ENCODE peak calls at places on chromosomes 16 and 17, in eight cellular contexts. One of them, this sample, is unnamed.
A peak's percentile ranks its signal among the peaks of the same experiment; 100 is the strongest.

GRCh38 chr16:53948326-53948725 is 244.4 kb downstream of the FTO start:
- DNase-seq in OCI-LY7: no peak
- DNase-seq in IMR-90: no peak
- DNase-seq in body of pancreas: no peak
- DNase-seq in testis: no peak
- DNase-seq in heart right ventricle: no peak
- DNase-seq in lower leg skin: no peak
- DNase-seq in lower lobe of right lung: no peak
- DNase-seq in this sample: no peak

GRCh38 chr17:21098934-21099687 is 27.7 kb upstream of the DHRS7B start:
- DNase-seq in heart right ventricle: peak; percentile 50
- DNase-seq in IMR-90: peak; percentile 62
- DNase-seq in body of pancreas: peak; percentile 45
- DNase-seq in OCI-LY7: peak; percentile 97
- DNase-seq in testis: peak; percentile 86
- DNase-seq in lower leg skin: peak; percentile 86
- DNase-seq in lower lobe of right lung: peak; percentile 63
- DNase-seq in this sample: peak; percentile 42

GRCh38 chr17:27573971-27574525 is 56.9 kb upstream of the LGALS9 start:
- DNase-seq in lower leg skin: no peak
- DNase-seq in OCI-LY7: no peak
- DNase-seq in body of pancreas: no peak
- DNase-seq in testis: no peak
- DNase-seq in heart right ventricle: no peak
- DNase-seq in IMR-90: peak; percentile 69
- DNase-seq in lower lobe of right lung: no peak
- DNase-seq in this sample: no peak

GRCh38 chr16:22195695-22196558 is 10.2 kb upstream of the EEF2K start:
- DNase-seq in heart right ventricle: peak; percentile 93
- DNase-seq in OCI-LY7: peak; percentile 88
- DNase-seq in IMR-90: peak; percentile 87
- DNase-seq in lower leg skin: peak; percentile 99
- DNase-seq in testis: peak; percentile 95
- DNase-seq in lower lobe of right lung: peak; percentile 90
- DNase-seq in body of pancreas: peak; percentile 92
- DNase-seq in this sample: peak; percentile 95

GRCh38 chr16:67893791-67894399 is 841 bp downstream of the PSKH1 start:
- DNase-seq in body of pancreas: no peak
- DNase-seq in IMR-90: no peak
- DNase-seq in testis: no peak
- DNase-seq in OCI-LY7: no peak
- DNase-seq in heart right ventricle: no peak
- DNase-seq in lower leg skin: no peak
- DNase-seq in lower lobe of right lung: no peak
- DNase-seq in this sample: no peak

GRCh38 chr17:63364387-63364786 is 81.7 kb downstream of the CYB561 start:
- DNase-seq in testis: no peak
- DNase-seq in lower lobe of right lung: no peak
- DNase-seq in IMR-90: peak; percentile 61
- DNase-seq in heart right ventricle: no peak
- DNase-seq in OCI-LY7: no peak
- DNase-seq in body of pancreas: no peak
- DNase-seq in lower leg skin: no peak
- DNase-seq in this sample: no peak

GRCh38 chr16:50709061-50709695 is 15.8 kb downstream of the NOD2 start:
- DNase-seq in IMR-90: no peak
- DNase-seq in heart right ventricle: peak; percentile 20
- DNase-seq in OCI-LY7: peak; percentile 11
- DNase-seq in testis: no peak
- DNase-seq in lower lobe of right lung: no peak
- DNase-seq in lower leg skin: no peak
- DNase-seq in body of pancreas: peak; percentile 33
- DNase-seq in this sample: no peak

GRCh38 chr17:79630120-79630519 is 19.3 kb upstream of the RBFOX3 start:
- DNase-seq in lower leg skin: peak; percentile 25
- DNase-seq in IMR-90: no peak
- DNase-seq in body of pancreas: no peak
- DNase-seq in testis: peak; percentile 9
- DNase-seq in OCI-LY7: no peak
- DNase-seq in lower lobe of right lung: no peak
- DNase-seq in heart right ventricle: peak; percentile 0
- DNase-seq in this sample: no peak

GRCh38 chr17:52824542-52824941 is 666.0 kb upstream of the CA10 start:
- DNase-seq in lower leg skin: no peak
- DNase-seq in body of pancreas: no peak
- DNase-seq in OCI-LY7: no peak
- DNase-seq in testis: no peak
- DNase-seq in heart right ventricle: no peak
- DNase-seq in IMR-90: no peak
- DNase-seq in lower lobe of right lung: no peak
- DNase-seq in this sample: no peak

GRCh38 chr17:27496501-27496943 is 40.3 kb downstream of the KSR1 start:
- DNase-seq in lower leg skin: no peak
- DNase-seq in OCI-LY7: no peak
- DNase-seq in IMR-90: no peak
- DNase-seq in testis: no peak
- DNase-seq in body of pancreas: peak; percentile 94
- DNase-seq in lower lobe of right lung: no peak
- DNase-seq in heart right ventricle: no peak
- DNase-seq in this sample: no peak

GRCh38 chr16:14401839-14402115 is 228.3 kb downstream of the PARN start:
- DNase-seq in IMR-90: peak; percentile 18
- DNase-seq in lower leg skin: peak; percentile 87
- DNase-seq in body of pancreas: no peak
- DNase-seq in OCI-LY7: no peak
- DNase-seq in heart right ventricle: no peak
- DNase-seq in testis: peak; percentile 27
- DNase-seq in lower lobe of right lung: no peak
- DNase-seq in this sample: no peak

GRCh38 chr17:19248923-19249574 is 11.9 kb downstream of the EPN2 start:
- DNase-seq in body of pancreas: peak; percentile 40
- DNase-seq in lower leg skin: no peak
- DNase-seq in heart right ventricle: peak; percentile 37
- DNase-seq in IMR-90: peak; percentile 94
- DNase-seq in testis: peak; percentile 28
- DNase-seq in lower lobe of right lung: no peak
- DNase-seq in OCI-LY7: no peak
- DNase-seq in this sample: peak; percentile 69

GRCh38 chr17:77695386-77695785 is 263.1 kb upstream of the TNRC6C start:
- DNase-seq in IMR-90: no peak
- DNase-seq in lower leg skin: no peak
- DNase-seq in OCI-LY7: no peak
- DNase-seq in lower lobe of right lung: no peak
- DNase-seq in heart right ventricle: no peak
- DNase-seq in testis: no peak
- DNase-seq in body of pancreas: no peak
- DNase-seq in this sample: no peak

GRCh38 chr16:82137819-82138177 is 32.2 kb downstream of the MPHOSPH6 start:
- DNase-seq in OCI-LY7: no peak
- DNase-seq in lower lobe of right lung: no peak
- DNase-seq in IMR-90: no peak
- DNase-seq in body of pancreas: no peak
- DNase-seq in heart right ventricle: no peak
- DNase-seq in lower leg skin: no peak
- DNase-seq in testis: no peak
- DNase-seq in this sample: no peak

GRCh38 chr16:10949424-10949970 is 5.1 kb downstream of the CLEC16A start:
- DNase-seq in lower lobe of right lung: no peak
- DNase-seq in IMR-90: no peak
- DNase-seq in OCI-LY7: peak; percentile 93
- DNase-seq in testis: no peak
- DNase-seq in heart right ventricle: no peak
- DNase-seq in body of pancreas: peak; percentile 59
- DNase-seq in lower leg skin: no peak
- DNase-seq in this sample: no peak

GRCh38 chr16:9077001-9077809 is 14.2 kb upstream of the HAPSTR1 start:
- DNase-seq in lower lobe of right lung: no peak
- DNase-seq in testis: no peak
- DNase-seq in lower leg skin: no peak
- DNase-seq in heart right ventricle: no peak
- DNase-seq in OCI-LY7: peak; percentile 56
- DNase-seq in body of pancreas: no peak
- DNase-seq in IMR-90: peak; percentile 88
- DNase-seq in this sample: no peak

GRCh38 chr16:23377071-23377931 is 75.2 kb downstream of the SCNN1B start:
- DNase-seq in heart right ventricle: no peak
- DNase-seq in lower leg skin: no peak
- DNase-seq in IMR-90: no peak
- DNase-seq in lower lobe of right lung: peak; percentile 9
- DNase-seq in testis: no peak
- DNase-seq in OCI-LY7: no peak
- DNase-seq in body of pancreas: no peak
- DNase-seq in this sample: no peak

GRCh38 chr17:35486920-35487727 is 38.6 kb upstream of the SLFN13 start:
- DNase-seq in testis: no peak
- DNase-seq in IMR-90: peak; percentile 56
- DNase-seq in OCI-LY7: no peak
- DNase-seq in lower leg skin: peak; percentile 91
- DNase-seq in heart right ventricle: peak; percentile 43
- DNase-seq in lower lobe of right lung: peak; percentile 88
- DNase-seq in body of pancreas: peak; percentile 57
- DNase-seq in this sample: peak; percentile 24

GRCh38 chr17:83182620-83183063 is 103.2 kb downstream of the METRNL start:
- DNase-seq in IMR-90: no peak
- DNase-seq in OCI-LY7: no peak
- DNase-seq in testis: peak; percentile 59
- DNase-seq in heart right ventricle: no peak
- DNase-seq in lower lobe of right lung: peak; percentile 62
- DNase-seq in body of pancreas: peak; percentile 57
- DNase-seq in lower leg skin: peak; percentile 91
- DNase-seq in this sample: peak; percentile 18

GRCh38 chr17:76847031-76847430 is 21.2 kb upstream of the MGAT5B start:
- DNase-seq in body of pancreas: no peak
- DNase-seq in OCI-LY7: no peak
- DNase-seq in testis: no peak
- DNase-seq in lower leg skin: no peak
- DNase-seq in lower lobe of right lung: no peak
- DNase-seq in heart right ventricle: no peak
- DNase-seq in IMR-90: no peak
- DNase-seq in this sample: no peak

GRCh38 chr16:15031596-15031995 is 24.3 kb downstream of the NTAN1 start:
- DNase-seq in OCI-LY7: no peak
- DNase-seq in lower leg skin: peak; percentile 49
- DNase-seq in lower lobe of right lung: no peak
- DNase-seq in body of pancreas: no peak
- DNase-seq in heart right ventricle: no peak
- DNase-seq in testis: no peak
- DNase-seq in IMR-90: no peak
- DNase-seq in this sample: no peak

GRCh38 chr17:77163001-77163400 is 22.2 kb downstream of the SEC14L1 start:
- DNase-seq in body of pancreas: peak; percentile 67
- DNase-seq in lower lobe of right lung: no peak
- DNase-seq in heart right ventricle: no peak
- DNase-seq in IMR-90: peak; percentile 19
- DNase-seq in lower leg skin: no peak
- DNase-seq in OCI-LY7: no peak
- DNase-seq in testis: peak; percentile 56
- DNase-seq in this sample: no peak

GRCh38 chr17:41975099-41976083 is 8.8 kb downstream of the CNP start:
- DNase-seq in IMR-90: peak; percentile 69
- DNase-seq in lower leg skin: no peak
- DNase-seq in heart right ventricle: no peak
- DNase-seq in body of pancreas: no peak
- DNase-seq in lower lobe of right lung: peak; percentile 10
- DNase-seq in OCI-LY7: no peak
- DNase-seq in testis: no peak
- DNase-seq in this sample: no peak

GRCh38 chr17:81429813-81430510 is 34.7 kb downstream of the BAHCC1 start:
- DNase-seq in lower lobe of right lung: no peak
- DNase-seq in testis: peak; percentile 49
- DNase-seq in IMR-90: no peak
- DNase-seq in heart right ventricle: no peak
- DNase-seq in OCI-LY7: no peak
- DNase-seq in lower leg skin: no peak
- DNase-seq in body of pancreas: peak; percentile 45
- DNase-seq in this sample: peak; percentile 64
- TF ChIP-seq CTCF in lower lobe of right lung: no peak
- TF ChIP-seq CTCF in testis: no peak
- TF ChIP-seq CTCF in IMR-90: peak; percentile 15
- TF ChIP-seq CTCF in heart right ventricle: peak; percentile 24
- TF ChIP-seq CTCF in OCI-LY7: peak; percentile 41
- TF ChIP-seq CTCF in lower leg skin: no peak
- TF ChIP-seq CTCF in body of pancreas: no peak
- TF ChIP-seq CTCF in this sample: no peak

GRCh38 chr16:19410435-19411153 is 7.1 kb upstream of the TMC5 start:
- DNase-seq in lower leg skin: no peak
- DNase-seq in OCI-LY7: no peak
- DNase-seq in heart right ventricle: no peak
- DNase-seq in IMR-90: no peak
- DNase-seq in testis: peak; percentile 28
- DNase-seq in lower lobe of right lung: peak; percentile 80
- DNase-seq in body of pancreas: peak; percentile 46
- DNase-seq in this sample: no peak
- TF ChIP-seq CTCF in lower leg skin: no peak
- TF ChIP-seq CTCF in OCI-LY7: no peak
- TF ChIP-seq CTCF in heart right ventricle: no peak
- TF ChIP-seq CTCF in IMR-90: no peak
- TF ChIP-seq CTCF in testis: no peak
- TF ChIP-seq CTCF in lower lobe of right lung: peak; percentile 54
- TF ChIP-seq CTCF in body of pancreas: no peak
- TF ChIP-seq CTCF in this sample: no peak

GRCh38 chr17:17950806-17951205 is 21.4 kb downstream of the TOM1L2 start:
- DNase-seq in heart right ventricle: no peak
- DNase-seq in body of pancreas: no peak
- DNase-seq in lower leg skin: no peak
- DNase-seq in OCI-LY7: no peak
- DNase-seq in lower lobe of right lung: no peak
- DNase-seq in testis: no peak
- DNase-seq in IMR-90: no peak
- DNase-seq in this sample: no peak
- TF ChIP-seq CTCF in heart right ventricle: no peak
- TF ChIP-seq CTCF in body of pancreas: no peak
- TF ChIP-seq CTCF in lower leg skin: no peak
- TF ChIP-seq CTCF in OCI-LY7: peak; percentile 19
- TF ChIP-seq CTCF in lower lobe of right lung: no peak
- TF ChIP-seq CTCF in testis: no peak
- TF ChIP-seq CTCF in IMR-90: peak; percentile 22
- TF ChIP-seq CTCF in this sample: no peak

DNA sequence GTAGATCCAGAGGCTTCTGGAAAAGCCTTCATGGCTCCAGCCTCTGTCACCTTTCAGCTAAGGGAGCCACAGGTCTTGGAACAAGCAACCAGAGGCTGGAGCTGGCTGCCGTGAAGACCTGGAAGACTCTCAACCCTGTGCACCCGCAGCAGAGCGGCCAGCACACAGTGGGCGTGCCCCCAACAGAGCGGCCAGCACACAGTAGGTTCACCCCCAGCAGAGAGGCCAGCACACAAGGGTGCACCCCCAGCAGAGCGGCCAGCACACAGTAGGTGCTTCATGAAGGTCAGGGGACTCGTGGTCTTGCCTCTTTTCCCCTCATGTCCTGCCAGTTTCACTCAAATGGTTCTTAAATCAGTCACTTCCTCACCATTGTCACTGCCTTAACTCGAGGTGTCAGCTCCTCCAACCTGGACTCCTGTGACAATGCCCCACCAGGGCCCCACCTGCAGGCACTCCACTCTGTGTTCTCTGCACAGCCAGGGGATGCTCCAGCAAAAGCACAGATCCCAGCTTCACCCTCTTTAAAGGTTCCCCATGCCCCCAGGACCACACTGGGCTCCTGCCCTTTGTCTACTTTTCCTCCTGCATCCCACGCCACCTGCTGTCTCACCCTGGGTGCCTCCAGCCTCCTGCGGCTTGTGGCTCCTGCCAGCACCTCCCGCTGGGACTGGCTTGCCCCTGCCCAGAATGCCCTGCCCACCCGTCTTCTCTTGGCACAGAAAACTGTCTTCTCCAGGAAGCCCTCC is 42.4 kb upstream of the DOC2B start:
- DNase-seq in body of pancreas: no peak
- DNase-seq in OCI-LY7: no peak
- DNase-seq in testis: no peak
- DNase-seq in lower leg skin: no peak
- DNase-seq in IMR-90: no peak
- DNase-seq in heart right ventricle: no peak
- DNase-seq in lower lobe of right lung: peak; percentile 27
- DNase-seq in this sample: no peak
- TF ChIP-seq CTCF in body of pancreas: no peak
- TF ChIP-seq CTCF in OCI-LY7: no peak
- TF ChIP-seq CTCF in testis: no peak
- TF ChIP-seq CTCF in lower leg skin: no peak
- TF ChIP-seq CTCF in IMR-90: no peak
- TF ChIP-seq CTCF in heart right ventricle: no peak
- TF ChIP-seq CTCF in lower lobe of right lung: no peak
- TF ChIP-seq CTCF in this sample: no peak

This sample was measured in uterus.